ENCODE peak calls at places on chromosome 12, in seven cellular contexts. I, A, V, F, U, D and X are unnamed samples. For H3K27me3, the result is how much of the 10 kb centered on the place peaks cover.

GRCh38 chr12:125246346-125246656 is 181.1 kb downstream of the AACS start:
- DNase-seq in I (no peak), A (no peak), V (no peak), F (no peak), U (no peak), D (no peak), X (no peak)

GRCh38 chr12:3743803-3744202 is 9.1 kb downstream of the CRACR2A start:
- DNase-seq in I (peak), A (no peak), V (peak), F (no peak), U (no peak), D (no peak), X (no peak)

GRCh38 chr12:124653169-124653931 is 85.9 kb upstream of the NCOR2 start:
- DNase-seq in I (peak), A (no peak), V (no peak), F (no peak), U (no peak), D (no peak), X (peak)

GRCh38 chr12:45553204-45553603 is 176.3 kb upstream of the ARID2 start:
- DNase-seq in I (no peak), A (no peak), V (no peak), F (peak), U (no peak), D (peak), X (no peak)

GRCh38 chr12:108333898-108334699 is 5.0 kb downstream of the CMKLR1 start:
- DNase-seq in I (peak), A (no peak), V (no peak), F (peak), U (no peak), D (peak), X (no peak)

GRCh38 chr12:92244036-92244435 is 98.4 kb upstream of the BTG1 start:
- DNase-seq in I (no peak), A (peak), V (peak), F (no peak), U (no peak), D (no peak), X (no peak)

GRCh38 chr12:27277846-27278260 is 33.8 kb downstream of the STK38L start:
- DNase-seq in I (no peak), A (peak), V (no peak), F (peak), U (no peak), D (peak), X (no peak)

GRCh38 chr12:55706840-55707671 is 648 bp downstream of the ITGA7 start:
- DNase-seq in I (peak), A (peak), V (no peak), F (no peak), U (no peak), D (no peak), X (no peak)

GRCh38 chr12:92574046-92574783 is 128.6 kb upstream of the PLEKHG7 start:
- DNase-seq in I (no peak), A (peak), V (no peak), F (peak), U (no peak), D (peak), X (peak)

GRCh38 chr12:50187084-50187900 is 20.1 kb upstream of the CERS5 start:
- DNase-seq in I (no peak), A (no peak), V (no peak), F (peak), U (no peak), D (no peak), X (no peak)

GRCh38 chr12:124835652-124836410 is 27.8 kb downstream of the SCARB1 start:
- DNase-seq in I (no peak), A (no peak), V (no peak), F (no peak), U (no peak), D (no peak), X (no peak)

GRCh38 chr12:93003540-93004239 is 74.6 kb upstream of the EEA1 start:
- DNase-seq in I (no peak), A (no peak), V (no peak), F (no peak), U (no peak), D (no peak), X (no peak)

GRCh38 chr12:42802688-42803279 is 213.2 kb upstream of the PRICKLE1 start:
- DNase-seq in I (no peak), A (no peak), V (no peak), F (peak), U (no peak), D (no peak), X (no peak)

GRCh38 chr12:116390656-116391335 is 113.3 kb upstream of the MED13L start:
- DNase-seq in I (no peak), A (no peak), V (no peak), F (no peak), U (no peak), D (no peak), X (no peak)

GRCh38 chr12:98578392-98578791 is 15.1 kb upstream of the SLC25A3 start:
- DNase-seq in I (no peak), A (no peak), V (no peak), F (no peak), U (no peak), D (no peak), X (no peak)

GRCh38 chr12:90945070-90945649 is 9.8 kb downstream of the CCER1 start:
- DNase-seq in I (no peak), A (peak), V (no peak), F (peak), U (no peak), D (peak), X (no peak)

GRCh38 chr12:128989287-128989686 is 136.0 kb downstream of the GLT1D1 start:
- DNase-seq in I (no peak), A (no peak), V (no peak), F (no peak), U (no peak), D (no peak), X (no peak)

GRCh38 chr12:115543269-115543668 is 734.2 kb downstream of the MED13L start:
- DNase-seq in I (no peak), A (no peak), V (no peak), F (peak), U (no peak), D (no peak), X (no peak)

GRCh38 chr12:89225808-89226368 is 126.4 kb downstream of the DUSP6 start:
- DNase-seq in I (no peak), A (no peak), V (peak), F (peak), U (no peak), D (peak), X (peak)

GRCh38 chr12:100404769-100405407 is 48.0 kb downstream of the SLC17A8 start:
- DNase-seq in I (no peak), A (peak), V (no peak), F (no peak), U (no peak), D (peak), X (peak)

GRCh38 chr12:108823804-108824203 is 33.6 kb downstream of the SSH1 start:
- DNase-seq in I (no peak), A (no peak), V (no peak), F (no peak), U (no peak), D (no peak), X (no peak)

GRCh38 chr12:14846042-14846587 is 2.8 kb upstream of the ART4 start:
- DNase-seq in I (no peak), A (no peak), V (no peak), F (peak), U (no peak), D (no peak), X (no peak)

GRCh38 chr12:18752280-18752920 is 14.5 kb downstream of the CAPZA3 start:
- DNase-seq in I (peak), A (no peak), V (no peak), F (peak), U (no peak), D (peak), X (peak)

GRCh38 chr12:3134126-3134525 is 56.9 kb downstream of the TSPAN9 start:
- DNase-seq in I (no peak), A (no peak), V (no peak), F (no peak), U (no peak), D (no peak), X (no peak)

GRCh38 chr12:129871991-129872969 is 31.5 kb downstream of the TMEM132D start:
- DNase-seq in I (no peak), A (no peak), V (no peak), F (no peak), U (no peak), D (no peak), X (peak)

GRCh38 chr12:70645494-70646317 is 8.5 kb upstream of the PTPRB start:
- DNase-seq in I (peak), A (no peak), V (peak), F (peak), U (no peak), D (peak), X (no peak)

GRCh38 chr12:42426733-42427132 is 100.8 kb downstream of the PPHLN1 start:
- DNase-seq in I (no peak), A (no peak), V (no peak), F (peak), U (no peak), D (peak), X (peak)

GRCh38 chr12:50545783-50546182 is 41.0 kb downstream of the DIP2B start:
- DNase-seq in I (no peak), A (no peak), V (no peak), F (no peak), U (no peak), D (no peak), X (no peak)

GRCh38 chr12:124655317-124656213 is 88.2 kb upstream of the NCOR2 start:
- DNase-seq in I (peak), A (peak), V (peak), F (peak), U (no peak), D (peak), X (peak)

GRCh38 chr12:4112734-4113396 is 160.7 kb upstream of the CCND2 start:
- DNase-seq in I (no peak), A (no peak), V (no peak), F (no peak), U (no peak), D (peak), X (no peak)

GRCh38 chr12:64675795-64676194 is 65.5 kb downstream of the RASSF3 start:
- DNase-seq in I (peak), A (no peak), V (no peak), F (peak), U (peak), D (peak), X (no peak)

GRCh38 chr12:64672925-64673409 is 62.7 kb downstream of the RASSF3 start:
- DNase-seq in I (peak), A (no peak), V (no peak), F (peak), U (no peak), D (peak), X (no peak)

GRCh38 chr12:64674367-64674922 is 64.2 kb downstream of the RASSF3 start:
- DNase-seq in I (no peak), A (no peak), V (no peak), F (no peak), U (no peak), D (no peak), X (no peak)

GRCh38 chr12:64671682-64672081 is 61.4 kb downstream of the RASSF3 start:
- DNase-seq in I (no peak), A (no peak), V (no peak), F (no peak), U (no peak), D (no peak), X (no peak)

GRCh38 chr12:64673490-64674169 is 63.3 kb downstream of the RASSF3 start:
- DNase-seq in I (no peak), A (no peak), V (no peak), F (peak), U (no peak), D (no peak), X (peak)
- H3K4me3 ChIP-seq in I (no peak), A (no peak), V (no peak), F (no peak), U (peak), D (no peak), X (no peak)

DNA sequence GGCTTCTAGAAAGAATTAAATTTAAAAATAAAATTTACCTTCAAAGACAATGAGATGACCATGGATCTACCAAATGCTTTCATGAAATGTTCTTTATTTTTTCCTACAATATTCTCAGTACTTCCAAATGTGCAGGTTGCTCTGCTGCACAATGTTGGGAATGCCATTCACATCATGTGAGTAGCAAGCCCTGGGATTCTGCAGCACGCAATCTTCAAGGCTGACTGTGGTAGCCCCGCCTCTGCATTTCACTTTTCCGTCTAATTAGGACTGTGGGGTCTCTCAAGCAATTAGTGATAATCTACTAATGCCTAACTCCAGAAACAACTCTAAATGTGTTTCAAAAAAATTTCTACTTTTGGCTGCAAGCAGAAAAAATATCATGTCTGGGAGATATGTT is 13.7 kb upstream of the NTN4 start:
- DNase-seq in I (no peak), A (no peak), V (no peak), F (no peak), U (no peak), D (no peak), X (no peak)
- H3K27me3 ChIP-seq in I (under half), A (under half), V (under half), F (under half), U (under half), D (under half), X (under half)

DNA sequence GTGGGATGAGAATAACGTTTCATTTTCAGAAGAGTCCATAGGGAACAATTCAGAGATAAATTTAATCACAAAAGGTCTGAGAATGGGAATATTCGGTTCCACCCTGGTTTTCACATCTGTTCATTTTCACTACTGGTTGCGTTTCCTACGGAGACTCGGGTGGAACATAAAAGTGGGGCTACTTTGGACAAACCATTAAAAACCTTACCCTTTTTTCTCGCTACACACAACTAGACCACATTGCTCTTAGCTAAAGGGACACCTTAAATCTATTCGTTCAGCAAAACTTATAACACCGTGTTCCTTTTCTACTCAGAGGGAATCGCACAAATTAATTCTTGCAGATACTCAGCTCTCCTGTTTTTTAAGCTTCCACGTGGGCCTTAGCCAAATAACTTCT is 1.0 kb upstream of the SUDS3 start:
- DNase-seq in I (no peak), A (no peak), V (no peak), F (no peak), U (no peak), D (no peak), X (no peak)
- H3K4me3 ChIP-seq in I (no peak), A (peak), V (peak), F (peak), U (peak), D (no peak), X (no peak)

GRCh38 chr12:126651133-126651532 is 1585.9 kb downstream of the AACS start:
- DNase-seq in I (no peak), A (no peak), V (no peak), F (no peak), U (no peak), D (no peak), X (no peak)
- H3K27me3 ChIP-seq in I (under half), A (under half), V (under half), F (under half), U (under half), D (under half), X (under half)

GRCh38 chr12:103881261-103881660 is 40.2 kb upstream of the NT5DC3 start:
- DNase-seq in I (no peak), A (no peak), V (no peak), F (no peak), U (no peak), D (no peak), X (no peak)
- H3K4me3 ChIP-seq in I (no peak), A (no peak), V (no peak), F (no peak), U (no peak), D (no peak), X (no peak)

GRCh38 chr12:57219205-57219992 is 2.8 kb downstream of the NXPH4 start:
- DNase-seq in I (no peak), A (no peak), V (no peak), F (no peak), U (no peak), D (no peak), X (no peak)
- H3K27me3 ChIP-seq in I (under half), A (half or more), V (under half), F (half or more), U (under half), D (half or more), X (half or more)

GRCh38 chr12:94148841-94149780 is 734 bp downstream of the PLXNC1 start:
- DNase-seq in I (peak), A (peak), V (no peak), F (peak), U (no peak), D (no peak), X (peak)

GRCh38 chr12:94152292-94153083 is 4.1 kb downstream of the PLXNC1 start:
- DNase-seq in I (no peak), A (no peak), V (no peak), F (no peak), U (no peak), D (no peak), X (no peak)

GRCh38 chr12:94150483-94151225 is 2.3 kb downstream of the PLXNC1 start:
- DNase-seq in I (no peak), A (peak), V (no peak), F (no peak), U (no peak), D (no peak), X (peak)

GRCh38 chr12:94149781-94150482 is 1.6 kb downstream of the PLXNC1 start:
- DNase-seq in I (peak), A (peak), V (no peak), F (no peak), U (no peak), D (no peak), X (peak)

DNA sequence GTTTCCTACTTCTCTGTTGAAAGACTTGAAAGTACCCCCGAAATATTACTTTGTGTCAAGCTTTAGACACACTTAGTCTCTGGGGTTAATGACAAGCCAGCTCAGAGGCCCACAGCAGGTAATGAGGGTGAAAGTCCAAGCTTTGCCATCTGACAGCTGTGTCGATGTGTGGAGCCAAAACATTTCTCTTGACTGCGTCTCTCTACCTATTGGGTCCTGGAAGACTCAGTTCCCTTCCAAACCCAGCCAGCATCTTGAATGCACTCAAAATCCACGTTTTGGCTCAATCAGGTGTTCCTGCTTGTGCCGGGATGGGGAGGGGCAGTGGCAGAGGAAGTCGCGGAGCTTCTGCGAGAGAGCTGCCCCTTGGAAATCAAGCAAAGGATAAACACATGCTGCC is 3.2 kb downstream of the PLXNC1 start:
- DNase-seq in I (no peak), A (no peak), V (no peak), F (no peak), U (no peak), D (no peak), X (peak)
- H3K4me3 ChIP-seq in I (no peak), A (no peak), V (no peak), F (no peak), U (no peak), D (no peak), X (no peak)

GRCh38 chr12:132585177-132585576 is 25.2 kb downstream of the LRCOL1 start:
- DNase-seq in I (no peak), A (no peak), V (no peak), F (no peak), U (no peak), D (no peak), X (peak)
- H3K27me3 ChIP-seq in I (under half), A (half or more), V (under half), F (under half), U (under half), D (under half), X (half or more)

GRCh38 chr12:122023339-122024131 is 1.9 kb downstream of the BCL7A start:
- DNase-seq in I (peak), A (peak), V (peak), F (peak), U (peak), D (peak), X (peak)

GRCh38 chr12:122021822-122022392 is at the start of gene BCL7A:
- DNase-seq in I (peak), A (peak), V (peak), F (peak), U (peak), D (peak), X (peak)

GRCh38 chr12:122022393-122023338 is 982 bp downstream of the BCL7A start:
- DNase-seq in I (no peak), A (peak), V (no peak), F (no peak), U (no peak), D (no peak), X (peak)

GRCh38 chr12:122026706-122027328 is 5.1 kb downstream of the BCL7A start:
- DNase-seq in I (no peak), A (no peak), V (no peak), F (no peak), U (no peak), D (no peak), X (peak)

GRCh38 chr12:122024132-122024785 is 2.6 kb downstream of the BCL7A start:
- DNase-seq in I (no peak), A (no peak), V (no peak), F (no peak), U (no peak), D (no peak), X (no peak)
- H3K4me3 ChIP-seq in I (peak), A (no peak), V (peak), F (no peak), U (peak), D (peak), X (no peak)